ENCODE peak calls at places on chromosome 9, in seven cellular contexts. One of them, this sample, is unnamed.

GRCh38 chr9:113186241-113186755 is 34.8 kb downstream of the FKBP15 start:
- DNase-seq in AG10803: no peak
- DNase-seq in AG09319: no peak
- DNase-seq in tibial nerve: no peak
- DNase-seq in nephron progenitor cell: no peak
- DNase-seq in lung: no peak
- DNase-seq in body of pancreas: no peak
- DNase-seq in this sample: no peak

GRCh38 chr9:35538361-35539234 is 48.7 kb downstream of the RUSC2 start:
- DNase-seq in AG10803: peak; percentile 84
- DNase-seq in AG09319: peak; percentile 60
- DNase-seq in tibial nerve: peak; percentile 50
- DNase-seq in nephron progenitor cell: peak; percentile 58
- DNase-seq in lung: no peak
- DNase-seq in body of pancreas: peak; percentile 60
- DNase-seq in this sample: no peak

GRCh38 chr9:134474058-134474370 is 147.8 kb downstream of the RXRA start:
- DNase-seq in AG10803: peak; percentile 31
- DNase-seq in AG09319: no peak
- DNase-seq in tibial nerve: no peak
- DNase-seq in nephron progenitor cell: no peak
- DNase-seq in lung: no peak
- DNase-seq in body of pancreas: peak; percentile 43
- DNase-seq in this sample: no peak

GRCh38 chr9:70094747-70095146 is 51.1 kb downstream of the MAMDC2 start:
- DNase-seq in AG10803: no peak
- DNase-seq in AG09319: no peak
- DNase-seq in tibial nerve: no peak
- DNase-seq in nephron progenitor cell: no peak
- DNase-seq in lung: no peak
- DNase-seq in body of pancreas: no peak
- DNase-seq in this sample: no peak

GRCh38 chr9:136117291-136118060 is 1.2 kb downstream of the TMEM250 start:
- DNase-seq in AG10803: peak; percentile 19
- DNase-seq in AG09319: no peak
- DNase-seq in tibial nerve: no peak
- DNase-seq in nephron progenitor cell: no peak
- DNase-seq in lung: no peak
- DNase-seq in body of pancreas: no peak
- DNase-seq in this sample: no peak

GRCh38 chr9:110932883-110933282 is 105.4 kb downstream of the LPAR1 start:
- DNase-seq in AG10803: peak; percentile 88
- DNase-seq in AG09319: no peak
- DNase-seq in tibial nerve: no peak
- DNase-seq in nephron progenitor cell: no peak
- DNase-seq in lung: no peak
- DNase-seq in body of pancreas: no peak
- DNase-seq in this sample: no peak

GRCh38 chr9:712643-713042 is 128.9 kb upstream of the DMRT1 start:
- DNase-seq in AG10803: no peak
- DNase-seq in AG09319: no peak
- DNase-seq in tibial nerve: no peak
- DNase-seq in nephron progenitor cell: no peak
- DNase-seq in lung: no peak
- DNase-seq in body of pancreas: no peak
- DNase-seq in this sample: no peak

GRCh38 chr9:70412678-70413426 is 1.6 kb downstream of the KLF9 start:
- DNase-seq in AG10803: peak; percentile 85
- DNase-seq in AG09319: peak; percentile 70
- DNase-seq in tibial nerve: peak; percentile 48
- DNase-seq in nephron progenitor cell: peak; percentile 36
- DNase-seq in lung: peak; percentile 90
- DNase-seq in body of pancreas: peak; percentile 92
- DNase-seq in this sample: no peak

GRCh38 chr9:21856301-21857094 is 54.1 kb downstream of the MTAP start:
- DNase-seq in AG10803: peak; percentile 85
- DNase-seq in AG09319: peak; percentile 66
- DNase-seq in tibial nerve: no peak
- DNase-seq in nephron progenitor cell: no peak
- DNase-seq in lung: no peak
- DNase-seq in body of pancreas: peak; percentile 54
- DNase-seq in this sample: no peak

GRCh38 chr9:89463986-89464901 is 33.7 kb downstream of the SEMA4D start:
- DNase-seq in AG10803: no peak
- DNase-seq in AG09319: no peak
- DNase-seq in tibial nerve: no peak
- DNase-seq in nephron progenitor cell: no peak
- DNase-seq in lung: peak; percentile 37
- DNase-seq in body of pancreas: peak; percentile 35
- DNase-seq in this sample: no peak

GRCh38 chr9:95004452-95005275 is 278.2 kb downstream of the AOPEP start:
- DNase-seq in AG10803: no peak
- DNase-seq in AG09319: no peak
- DNase-seq in tibial nerve: no peak
- DNase-seq in nephron progenitor cell: peak; percentile 69
- DNase-seq in lung: no peak
- DNase-seq in body of pancreas: peak; percentile 73
- DNase-seq in this sample: no peak

GRCh38 chr9:99762470-99762869 is 59.2 kb upstream of the NR4A3 start:
- DNase-seq in AG10803: no peak
- DNase-seq in AG09319: no peak
- DNase-seq in tibial nerve: no peak
- DNase-seq in nephron progenitor cell: no peak
- DNase-seq in lung: no peak
- DNase-seq in body of pancreas: no peak
- DNase-seq in this sample: no peak

GRCh38 chr9:31418419-31418818 is 966.0 kb upstream of the ACO1 start:
- DNase-seq in AG10803: no peak
- DNase-seq in AG09319: no peak
- DNase-seq in tibial nerve: no peak
- DNase-seq in nephron progenitor cell: no peak
- DNase-seq in lung: no peak
- DNase-seq in body of pancreas: no peak
- DNase-seq in this sample: no peak

GRCh38 chr9:14706530-14707140 is 13.4 kb upstream of the ZDHHC21 start:
- DNase-seq in AG10803: no peak
- DNase-seq in AG09319: no peak
- DNase-seq in tibial nerve: no peak
- DNase-seq in nephron progenitor cell: no peak
- DNase-seq in lung: no peak
- DNase-seq in body of pancreas: no peak
- DNase-seq in this sample: no peak

GRCh38 chr9:88230612-88231011 is 92.3 kb upstream of the SPATA31C2 start:
- DNase-seq in AG10803: peak; percentile 23
- DNase-seq in AG09319: no peak
- DNase-seq in tibial nerve: no peak
- DNase-seq in nephron progenitor cell: no peak
- DNase-seq in lung: no peak
- DNase-seq in body of pancreas: no peak
- DNase-seq in this sample: no peak

DNA sequence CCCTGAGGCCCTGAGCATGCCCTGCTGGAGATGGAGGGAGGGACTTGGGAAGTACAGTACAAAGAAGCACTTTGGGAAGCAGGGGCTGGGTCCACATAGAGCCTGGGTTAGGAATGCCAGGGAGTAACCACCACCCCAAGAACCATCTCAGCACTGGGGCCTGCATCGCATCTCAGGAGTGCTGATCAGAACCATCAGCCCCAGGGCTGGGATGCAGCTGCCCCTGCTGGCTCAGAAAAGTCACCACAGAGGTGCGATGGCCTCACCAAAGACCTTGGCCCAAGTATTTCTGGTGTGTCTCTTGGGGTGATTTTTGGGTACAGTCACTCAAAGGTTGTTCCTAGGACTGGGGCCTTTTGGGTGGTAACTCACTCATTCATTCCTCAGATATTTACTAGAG is 236.8 kb upstream of the MVB12B start:
- DNase-seq in AG10803: no peak
- DNase-seq in AG09319: no peak
- DNase-seq in tibial nerve: no peak
- DNase-seq in nephron progenitor cell: no peak
- DNase-seq in lung: no peak
- DNase-seq in body of pancreas: no peak
- DNase-seq in this sample: no peak
- TF ChIP-seq CTCF in AG10803: no peak
- TF ChIP-seq CTCF in AG09319: no peak
- TF ChIP-seq CTCF in tibial nerve: no peak
- TF ChIP-seq CTCF in nephron progenitor cell: no peak
- TF ChIP-seq CTCF in lung: no peak
- TF ChIP-seq CTCF in body of pancreas: no peak
- TF ChIP-seq CTCF in this sample: no peak

GRCh38 chr9:96655198-96655851 is at the start of gene PRXL2C:
- DNase-seq in AG10803: peak; percentile 75
- DNase-seq in AG09319: peak; percentile 59
- DNase-seq in tibial nerve: peak; percentile 88
- DNase-seq in nephron progenitor cell: peak; percentile 80
- DNase-seq in lung: peak; percentile 84
- DNase-seq in body of pancreas: peak; percentile 86
- DNase-seq in this sample: peak; percentile 79
- TF ChIP-seq CTCF in AG10803: no peak
- TF ChIP-seq CTCF in AG09319: no peak
- TF ChIP-seq CTCF in tibial nerve: no peak
- TF ChIP-seq CTCF in nephron progenitor cell: no peak
- TF ChIP-seq CTCF in lung: no peak
- TF ChIP-seq CTCF in body of pancreas: no peak
- TF ChIP-seq CTCF in this sample: no peak

GRCh38 chr9:106588601-106589000 is 274.4 kb upstream of the ZNF462 start:
- DNase-seq in AG10803: peak; percentile 32
- DNase-seq in AG09319: no peak
- DNase-seq in tibial nerve: no peak
- DNase-seq in nephron progenitor cell: no peak
- DNase-seq in lung: no peak
- DNase-seq in body of pancreas: no peak
- DNase-seq in this sample: no peak
- TF ChIP-seq CTCF in AG10803: no peak
- TF ChIP-seq CTCF in AG09319: no peak
- TF ChIP-seq CTCF in tibial nerve: no peak
- TF ChIP-seq CTCF in nephron progenitor cell: no peak
- TF ChIP-seq CTCF in lung: no peak
- TF ChIP-seq CTCF in body of pancreas: no peak
- TF ChIP-seq CTCF in this sample: no peak

GRCh38 chr9:84935528-84936117 is 266.1 kb downstream of the NTRK2 start:
- DNase-seq in AG10803: no peak
- DNase-seq in AG09319: no peak
- DNase-seq in tibial nerve: no peak
- DNase-seq in nephron progenitor cell: no peak
- DNase-seq in lung: no peak
- DNase-seq in body of pancreas: no peak
- DNase-seq in this sample: no peak

GRCh38 chr9:84929068-84929467 is 259.5 kb downstream of the NTRK2 start:
- DNase-seq in AG10803: no peak
- DNase-seq in AG09319: no peak
- DNase-seq in tibial nerve: no peak
- DNase-seq in nephron progenitor cell: no peak
- DNase-seq in lung: no peak
- DNase-seq in body of pancreas: no peak
- DNase-seq in this sample: no peak

GRCh38 chr9:84928419-84928818 is 258.9 kb downstream of the NTRK2 start:
- DNase-seq in AG10803: no peak
- DNase-seq in AG09319: no peak
- DNase-seq in tibial nerve: no peak
- DNase-seq in nephron progenitor cell: no peak
- DNase-seq in lung: no peak
- DNase-seq in body of pancreas: no peak
- DNase-seq in this sample: no peak

GRCh38 chr9:84937086-84937670 is 267.6 kb downstream of the NTRK2 start:
- DNase-seq in AG10803: no peak
- DNase-seq in AG09319: no peak
- DNase-seq in tibial nerve: no peak
- DNase-seq in nephron progenitor cell: no peak
- DNase-seq in lung: no peak
- DNase-seq in body of pancreas: no peak
- DNase-seq in this sample: no peak

GRCh38 chr9:84932915-84933527 is 263.5 kb downstream of the NTRK2 start:
- DNase-seq in AG10803: no peak
- DNase-seq in AG09319: no peak
- DNase-seq in tibial nerve: no peak
- DNase-seq in nephron progenitor cell: no peak
- DNase-seq in lung: no peak
- DNase-seq in body of pancreas: no peak
- DNase-seq in this sample: no peak
- TF ChIP-seq CTCF in AG10803: peak; percentile 30
- TF ChIP-seq CTCF in AG09319: no peak
- TF ChIP-seq CTCF in tibial nerve: peak; percentile 57
- TF ChIP-seq CTCF in nephron progenitor cell: no peak
- TF ChIP-seq CTCF in lung: no peak
- TF ChIP-seq CTCF in body of pancreas: peak; percentile 9
- TF ChIP-seq CTCF in this sample: no peak

DNA sequence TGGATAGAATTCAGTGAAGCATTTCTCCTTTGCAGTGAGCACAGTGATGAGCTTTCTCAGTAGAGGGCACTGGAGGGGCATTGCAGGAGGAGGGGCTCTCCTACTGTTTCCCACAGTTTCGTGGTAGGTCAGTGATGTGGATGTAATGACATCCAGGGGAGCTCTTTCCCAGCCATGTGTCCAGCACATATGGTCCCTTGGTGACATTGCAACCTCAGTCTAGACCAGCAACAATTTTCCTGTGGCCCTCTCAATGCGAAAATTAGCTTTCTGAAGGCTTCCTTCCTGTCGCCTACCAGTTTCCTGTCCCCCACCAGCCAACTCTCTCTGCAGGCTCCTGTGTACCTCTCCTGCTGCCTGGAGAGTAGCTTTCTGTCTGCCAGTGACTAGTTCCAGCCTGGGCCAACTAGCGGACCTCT is 6.9 kb upstream of the PDCL start:
- DNase-seq in AG10803: no peak
- DNase-seq in AG09319: no peak
- DNase-seq in tibial nerve: no peak
- DNase-seq in nephron progenitor cell: no peak
- DNase-seq in lung: no peak
- DNase-seq in body of pancreas: no peak
- DNase-seq in this sample: no peak
- TF ChIP-seq CTCF in AG10803: no peak
- TF ChIP-seq CTCF in AG09319: peak; percentile 0
- TF ChIP-seq CTCF in tibial nerve: no peak
- TF ChIP-seq CTCF in nephron progenitor cell: no peak
- TF ChIP-seq CTCF in lung: no peak
- TF ChIP-seq CTCF in body of pancreas: no peak
- TF ChIP-seq CTCF in this sample: no peak

This sample was measured in omental fat pad.